ENCODE peak calls at places on chromosome 6, in five cellular contexts. Z, A, U, B and N are unnamed samples.
A peak's percentile ranks its signal among the peaks of the same experiment; 100 is the strongest.

GRCh38 chr6:81697564-81697963 is 54.9 kb downstream of the TENT5A start:
- DNase-seq in Z (no peak), B (no peak), A (no peak), U (peak; percentile 10), N (no peak)

GRCh38 chr6:129683606-129684322 is 26.2 kb downstream of the ARHGAP18 start:
- DNase-seq in A (peak; percentile 93), U (peak; percentile 98), Z (peak; percentile 75), B (peak; percentile 42), N (peak; percentile 56)

GRCh38 chr6:92864966-92865555 is 554.3 kb downstream of the EPHA7 start:
- DNase-seq in B (no peak), U (no peak), Z (no peak), A (no peak), N (no peak)

GRCh38 chr6:79377047-79377446 is 142.6 kb upstream of the HMGN3 start:
- DNase-seq in Z (no peak), A (no peak), U (no peak), B (no peak), N (no peak)

GRCh38 chr6:142349215-142349823 is 47.5 kb downstream of the ADGRG6 start:
- DNase-seq in B (no peak), A (no peak), Z (no peak), U (no peak), N (no peak)

GRCh38 chr6:48933136-48933535 is 529.9 kb downstream of the MMUT start:
- DNase-seq in B (no peak), U (no peak), A (no peak), Z (no peak), N (no peak)

GRCh38 chr6:71299541-71300470 is 11.2 kb downstream of the OGFRL1 start:
- DNase-seq in A (no peak), U (no peak), Z (no peak), B (no peak), N (no peak)

GRCh38 chr6:21987501-21987957 is 309.3 kb downstream of the PRL start:
- DNase-seq in U (peak; percentile 77), A (peak; percentile 20), Z (peak; percentile 54), B (no peak), N (no peak)

GRCh38 chr6:95117236-95117635 is 460.1 kb upstream of the MANEA start:
- DNase-seq in B (no peak), Z (no peak), A (no peak), U (no peak), N (no peak)